ENCODE peak calls at places on chromosomes 11 and 22, in four cellular contexts. M is Peyer's patch, H is AG09319, G is nephron progenitor cell. T is an unnamed sample.

GRCh38 chr11:4539603-4540219 is 5.3 kb upstream of the OR52M1 start:
- DNase-seq in M (peak), H (no peak), G (peak), T (no peak)

GRCh38 chr11:112448806-112449205 is 188.1 kb upstream of the PLET1 start:
- DNase-seq in H (no peak), G (no peak), M (no peak), T (no peak)

GRCh38 chr11:118625036-118625690 is 17.7 kb downstream of the PHLDB1 start:
- DNase-seq in G (no peak), H (no peak), M (peak), T (no peak)

GRCh38 chr11:124867700-124868099 is 2.5 kb downstream of the ROBO3 start:
- DNase-seq in H (no peak), M (peak), G (peak), T (peak)

GRCh38 chr11:121575250-121575962 is 122.6 kb upstream of the SORL1-AS1 start:
- DNase-seq in H (no peak), G (no peak), M (no peak), T (no peak)

GRCh38 chr22:49716441-49716840 is 111.2 kb downstream of the BRD1 start:
- DNase-seq in H (no peak), G (no peak), M (no peak), T (no peak)

GRCh38 chr11:89436071-89436470 is 55.1 kb downstream of the NOX4 start:
- DNase-seq in G (peak), M (no peak), H (no peak), T (no peak)

GRCh38 chr11:33448461-33449130 is 191.4 kb downstream of the HIPK3 start:
- DNase-seq in M (no peak), G (no peak), H (no peak), T (no peak)

GRCh38 chr11:27726981-27727380 is 26.7 kb upstream of the BDNF start:
- DNase-seq in H (no peak), G (no peak), M (no peak), T (no peak)

GRCh38 chr11:2760196-2760871 is 60.5 kb upstream of the KCNQ1OT1 start:
- DNase-seq in M (no peak), H (no peak), G (no peak), T (no peak)

GRCh38 chr11:70608568-70609314 is 210.4 kb downstream of the CTTN start:
- DNase-seq in H (peak), M (no peak), G (peak), T (no peak)

GRCh38 chr11:2990617-2991476 is 1.3 kb downstream of the NAP1L4 start:
- DNase-seq in G (no peak), M (no peak), H (no peak), T (no peak)

GRCh38 chr11:78730267-78730824 is 155.7 kb upstream of the NARS2 start:
- DNase-seq in G (no peak), H (no peak), M (no peak), T (no peak)

GRCh38 chr11:105449100-105449734 is 160.7 kb upstream of the GRIA4 start:
- DNase-seq in M (no peak), H (no peak), G (no peak), T (no peak)

GRCh38 chr22:34881453-34881852 is 184.5 kb upstream of the ISX start:
- DNase-seq in H (no peak), M (no peak), G (no peak), T (no peak)

GRCh38 chr22:34214372-34214771 is 294.1 kb upstream of the LARGE1 start:
- DNase-seq in G (no peak), M (no peak), H (no peak), T (no peak)

GRCh38 chr11:130666781-130667251 is 218.4 kb downstream of the ADAMTS15 start:
- DNase-seq in G (no peak), M (no peak), H (no peak), T (no peak)

GRCh38 chr11:46513934-46514342 is 79.9 kb downstream of the AMBRA1 start:
- DNase-seq in G (no peak), H (no peak), M (no peak), T (no peak)

GRCh38 chr22:32018056-32018455 is 25.0 kb upstream of the SLC5A1 start:
- DNase-seq in G (no peak), M (no peak), H (no peak), T (no peak)

GRCh38 chr22:45969801-45970464 is 7.0 kb downstream of the WNT7B start:
- DNase-seq in G (no peak), M (no peak), H (no peak), T (no peak)

GRCh38 chr22:38056969-38057841 is at the start of gene PICK1:
- DNase-seq in G (peak), M (peak), H (peak), T (peak)

GRCh38 chr11:67195971-67196418 is 70.3 kb upstream of the GRK2 start:
- DNase-seq in H (peak), M (peak), G (no peak), T (no peak)

GRCh38 chr11:35621620-35622019 is 3.4 kb downstream of the FJX1 start:
- DNase-seq in G (no peak), H (no peak), M (no peak), T (no peak)

GRCh38 chr22:47608421-47608820 is 846.0 kb downstream of the TBC1D22A start:
- DNase-seq in H (no peak), M (peak), G (no peak), T (no peak)

GRCh38 chr11:115548878-115549528 is 44.8 kb upstream of the CADM1 start:
- DNase-seq in M (no peak), H (no peak), G (no peak), T (no peak)

GRCh38 chr11:69463181-69463891 is 18.1 kb upstream of the LINC01488 start:
- DNase-seq in H (peak), G (peak), M (no peak), T (no peak)

GRCh38 chr22:50329236-50329635 is 2.4 kb upstream of the DENND6B start:
- DNase-seq in H (no peak), G (no peak), M (no peak), T (no peak)

GRCh38 chr11:29482510-29482909 is 534.3 kb downstream of the KCNA4 start:
- DNase-seq in H (no peak), M (no peak), G (peak), T (no peak)

GRCh38 chr22:36846949-36847348 is 13.9 kb upstream of the NCF4 start:
- DNase-seq in H (no peak), M (no peak), G (no peak), T (no peak)

GRCh38 chr11:122709042-122709760 is 53.7 kb downstream of the UBASH3B start:
- DNase-seq in G (no peak), M (no peak), H (no peak), T (no peak)

GRCh38 chr11:15913261-15913660 is 443.1 kb downstream of the SOX6 start:
- DNase-seq in M (no peak), G (no peak), H (no peak), T (no peak)

GRCh38 chr11:119993732-119994131 is 144.2 kb downstream of the TRIM29 start:
- DNase-seq in M (peak), H (no peak), G (no peak), T (no peak)

GRCh38 chr11:113201055-113201818 is 113.1 kb upstream of the TTC12 start:
- DNase-seq in H (no peak), M (no peak), G (peak), T (no peak)

GRCh38 chr11:104813532-104813931 is 84.7 kb downstream of the CASP12 start:
- DNase-seq in H (no peak), M (no peak), G (no peak), T (no peak)

DNA sequence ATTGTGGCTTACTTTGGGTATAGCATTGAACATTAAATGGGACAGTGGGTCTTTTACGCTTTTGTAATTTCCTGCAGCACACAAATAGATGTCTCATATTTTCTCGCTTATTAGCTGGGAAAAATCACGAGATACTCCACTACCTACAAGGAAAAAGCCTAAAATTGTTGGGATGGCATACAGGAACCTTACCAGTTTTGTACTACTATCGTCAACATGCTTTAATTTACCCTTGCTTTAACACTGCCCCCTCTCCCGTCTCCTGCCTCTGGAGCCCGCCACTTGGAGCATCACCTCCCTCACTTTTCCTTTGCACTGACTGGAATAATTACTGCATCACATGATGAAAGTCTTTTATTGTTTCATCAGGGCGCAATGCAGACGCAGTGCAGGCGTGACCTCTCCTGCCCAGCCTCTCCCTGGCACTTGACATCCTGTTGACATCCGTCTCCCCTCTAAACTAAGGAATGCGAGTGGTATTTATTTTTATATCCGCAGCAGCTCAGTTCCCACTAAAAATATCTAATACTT is 1.0 kb upstream of the FNBP4 start:
- DNase-seq in G (peak), H (peak), M (peak), T (peak)
- TF ChIP-seq CTCF in G (no peak), H (no peak), M (peak), T (no peak)

GRCh38 chr11:128507936-128508335 is 79.4 kb downstream of the ETS1 start:
- DNase-seq in H (no peak), G (no peak), M (no peak), T (no peak)

GRCh38 chr11:128505449-128506058 is 81.8 kb downstream of the ETS1 start:
- DNase-seq in H (no peak), G (no peak), M (no peak), T (no peak)

GRCh38 chr11:128504489-128504888 is 82.9 kb downstream of the ETS1 start:
- DNase-seq in G (no peak), H (no peak), M (no peak), T (no peak)

GRCh38 chr11:128506999-128507591 is 80.3 kb downstream of the ETS1 start:
- DNase-seq in M (peak), G (peak), H (peak), T (no peak)

GRCh38 chr11:128506384-128506783 is 81.0 kb downstream of the ETS1 start:
- DNase-seq in H (no peak), G (no peak), M (no peak), T (no peak)
- TF ChIP-seq CTCF in H (no peak), G (no peak), M (no peak), T (no peak)

GRCh38 chr22:20775342-20775895 is 1.5 kb downstream of the SERPIND1 start:
- DNase-seq in M (no peak), H (no peak), G (no peak), T (no peak)

GRCh38 chr22:20779014-20779812 is 5.3 kb downstream of the SERPIND1 start:
- DNase-seq in M (no peak), H (no peak), G (no peak), T (no peak)

GRCh38 chr22:20776624-20777405 is 2.9 kb downstream of the SERPIND1 start:
- DNase-seq in H (no peak), M (no peak), G (no peak), T (no peak)

GRCh38 chr22:20779813-20780148 is 5.9 kb downstream of the SERPIND1 start:
- DNase-seq in G (no peak), H (no peak), M (no peak), T (no peak)

DNA sequence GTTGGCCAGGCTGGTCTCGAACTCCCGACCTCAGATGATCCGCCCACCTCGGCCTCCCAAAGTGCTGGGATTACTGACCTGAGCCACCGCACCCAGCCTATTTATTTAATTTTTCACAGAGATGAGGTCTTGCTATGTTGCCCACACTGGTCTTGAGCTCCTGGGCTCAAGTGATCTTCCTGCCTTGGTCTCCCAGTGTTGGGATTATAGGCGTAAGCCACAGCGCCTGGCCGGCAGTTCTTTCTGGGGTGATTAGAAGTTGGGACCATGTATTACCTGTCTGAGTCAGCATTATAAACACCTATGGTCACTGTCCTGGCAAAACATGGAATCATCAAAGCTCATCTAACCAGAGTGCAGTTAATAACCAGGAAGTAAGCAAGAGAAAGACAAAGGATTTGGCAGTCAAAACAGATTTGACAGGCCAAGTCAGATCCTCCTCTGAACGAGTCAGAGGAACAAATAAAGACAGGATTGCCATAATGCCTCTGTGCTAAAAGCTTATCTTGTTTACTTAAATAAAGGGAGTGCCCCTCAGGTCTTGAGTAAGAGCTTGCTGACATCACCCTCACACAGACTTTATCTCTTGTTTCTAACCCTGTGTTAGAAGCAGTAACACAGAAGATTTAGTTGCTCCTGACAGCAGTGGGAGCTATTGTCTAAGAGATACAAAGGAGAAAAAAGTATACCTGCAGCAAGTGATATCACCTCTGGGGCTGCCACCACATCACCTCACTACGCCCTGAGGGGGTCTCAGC is 3.7 kb downstream of the SERPIND1 start:
- DNase-seq in G (no peak), H (peak), M (no peak), T (no peak)
- TF ChIP-seq CTCF in G (no peak), H (peak), M (peak), T (peak)

GRCh38 chr22:20430101-20430640 is 7.5 kb downstream of the SCARF2 start:
- DNase-seq in G (no peak), M (peak), H (no peak), T (peak)

GRCh38 chr22:20431520-20432237 is 5.9 kb downstream of the SCARF2 start:
- DNase-seq in H (no peak), G (no peak), M (peak), T (no peak)

GRCh38 chr22:20429254-20430100 is 8.1 kb downstream of the SCARF2 start:
- DNase-seq in H (no peak), G (peak), M (peak), T (peak)

GRCh38 chr22:20432244-20432686 is 5.4 kb downstream of the SCARF2 start:
- DNase-seq in H (no peak), G (no peak), M (peak), T (no peak)

DNA sequence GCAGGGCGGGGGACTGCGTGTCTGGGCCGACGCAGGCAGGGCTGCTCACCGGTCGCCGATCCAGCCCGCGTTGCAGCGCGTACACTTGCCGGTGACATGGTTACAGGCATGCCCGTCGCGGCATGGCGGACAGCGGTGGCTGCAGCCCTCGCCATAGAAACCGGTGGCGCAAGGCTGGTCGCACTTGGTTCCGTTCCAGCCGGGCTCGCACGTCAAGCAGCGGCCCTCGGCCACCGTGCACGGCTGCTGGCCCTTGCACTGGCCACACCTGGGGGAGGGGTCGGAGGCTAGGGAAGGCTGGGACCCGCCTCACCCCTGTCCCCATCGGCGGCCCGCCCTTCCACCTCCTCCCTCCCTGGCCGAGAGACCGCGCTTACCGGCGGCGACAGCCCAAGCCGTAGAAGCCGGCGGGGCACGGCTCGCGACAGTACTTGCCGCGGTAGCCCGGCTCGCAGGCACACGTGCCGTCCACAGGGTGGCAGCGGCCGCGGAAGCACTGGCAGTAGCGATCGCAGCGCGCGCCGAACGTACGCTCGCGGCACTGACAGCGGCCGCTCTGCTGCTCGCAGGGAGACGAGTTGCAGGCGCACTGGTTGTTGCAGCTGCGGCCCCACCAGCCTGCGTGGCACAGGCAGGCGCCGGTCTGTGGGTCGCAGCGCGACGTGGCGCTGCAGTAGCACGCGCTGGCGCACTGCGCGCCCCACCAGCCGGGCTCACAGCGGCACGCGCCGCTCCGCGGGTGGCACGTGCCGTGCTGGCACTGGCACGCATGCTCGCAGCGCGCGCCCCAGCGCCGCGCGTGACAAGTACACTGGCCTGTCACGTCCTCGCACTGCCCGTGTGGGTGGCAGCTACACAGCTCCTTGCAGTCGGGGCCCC is 6.7 kb downstream of the SCARF2 start:
- DNase-seq in H (no peak), M (peak), G (peak), T (peak)
- TF ChIP-seq CTCF in H (peak), M (peak), G (peak), T (no peak)

DNA sequence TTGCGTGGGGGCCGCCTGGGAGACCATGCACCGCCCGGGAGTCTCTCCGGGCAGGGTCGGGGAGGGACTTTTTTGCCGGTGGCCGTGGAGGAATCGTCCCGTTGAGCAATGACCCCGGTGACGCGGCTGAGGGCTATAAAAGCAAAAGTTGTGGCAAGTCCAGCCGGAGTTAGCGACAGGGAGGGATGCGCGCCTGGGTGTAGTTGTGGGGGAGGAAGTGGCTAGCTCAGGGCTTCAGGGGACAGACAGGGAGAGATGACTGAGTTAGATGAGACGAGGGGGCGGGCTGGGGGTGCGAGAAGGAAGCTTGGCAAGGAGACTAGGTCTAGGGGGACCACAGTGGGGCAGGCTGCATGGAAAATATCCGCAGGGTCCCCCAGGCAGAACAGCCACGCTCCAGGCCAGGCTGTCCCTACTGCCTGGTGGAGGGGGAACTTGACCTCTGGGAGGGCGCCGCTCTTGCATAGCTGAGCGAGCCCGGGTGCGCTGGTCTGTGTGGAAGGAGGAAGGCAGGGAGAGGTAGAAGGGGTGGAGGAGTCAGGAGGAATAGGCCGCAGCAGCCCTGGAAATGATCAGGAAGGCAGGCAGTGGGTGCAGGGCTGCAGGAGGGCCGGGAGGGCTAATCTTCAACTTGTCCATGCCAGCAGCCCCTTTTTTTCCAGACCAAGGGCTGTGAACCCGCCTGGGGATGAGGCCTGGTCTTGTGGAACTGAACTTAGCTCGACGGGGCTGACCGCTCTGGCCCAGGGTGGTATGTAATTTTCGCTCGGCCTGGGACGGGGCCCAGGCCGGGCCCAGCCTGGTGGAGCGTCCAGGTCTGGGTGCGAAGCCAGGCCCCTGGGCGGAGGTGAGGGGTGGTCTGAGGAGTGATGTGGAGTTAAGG is at the start of gene NEAT1:
- DNase-seq in M (peak), H (peak), G (peak), T (no peak)
- TF ChIP-seq CTCF in M (no peak), H (no peak), G (no peak), T (no peak)

GRCh38 chr11:103696130-103696529 is 340.3 kb upstream of the DDI1 start:
- DNase-seq in H (no peak), M (no peak), G (no peak), T (no peak)

GRCh38 chr11:103700605-103701004 is 335.8 kb upstream of the DDI1 start:
- DNase-seq in M (no peak), G (no peak), H (peak), T (no peak)

GRCh38 chr11:103703437-103703836 is 333.0 kb upstream of the DDI1 start:
- DNase-seq in H (no peak), M (no peak), G (no peak), T (no peak)

GRCh38 chr11:103699656-103700055 is 336.8 kb upstream of the DDI1 start:
- DNase-seq in G (no peak), M (no peak), H (no peak), T (no peak)

DNA sequence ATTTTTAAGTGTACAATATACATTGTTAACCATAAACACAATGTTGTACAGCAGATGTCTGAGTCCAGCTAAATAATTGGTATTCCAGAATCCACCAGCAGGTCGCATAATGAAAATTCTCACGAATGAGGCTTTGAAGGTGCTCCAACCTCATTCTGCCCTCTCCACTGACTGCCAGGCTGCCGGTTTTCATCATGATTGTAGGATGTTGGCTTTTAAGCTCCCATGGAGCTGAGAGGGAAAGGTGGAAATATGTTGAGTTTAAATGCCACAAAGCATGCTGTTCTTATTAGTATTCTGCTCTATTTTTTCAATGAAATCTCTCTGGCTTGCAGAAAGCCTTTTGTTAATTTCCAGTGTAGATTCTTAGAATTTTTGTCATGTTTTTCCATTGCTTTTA is 337.2 kb upstream of the DDI1 start:
- DNase-seq in H (no peak), G (no peak), M (no peak), T (no peak)
- TF ChIP-seq CTCF in H (no peak), G (no peak), M (no peak), T (no peak)

T was measured in D721Med.